ENCODE peak calls at places on chromosomes 1 and 21, in nine cellular contexts. F is body of pancreas; E is breast epithelium; V is fibroblast of lung; B is LNCaP clone FGC; Y is neural crest cell; A is AG09309; Z is astrocyte of the spinal cord; L is CD8-positive, alpha-beta T cell. I is an unnamed sample.

GRCh38 chr1:168476588-168477379 is 67.0 kb downstream of the XCL2 start:
- DNase-seq in F (no peak), E (peak; percentile 22), V (no peak), B (no peak), Y (no peak), A (no peak), Z (no peak), L (no peak), I (no peak)

GRCh38 chr1:160342520-160342919 is 530 bp downstream of the COPA start:
- DNase-seq in F (no peak), E (no peak), V (peak; percentile 19), B (peak; percentile 17), Y (no peak), A (no peak), Z (peak; percentile 18), L (no peak), I (no peak)

GRCh38 chr1:41891403-41891896 is 27.3 kb downstream of the HIVEP3 start:
- DNase-seq in F (peak; percentile 34), E (no peak), V (peak; percentile 70), B (no peak), Y (no peak), A (no peak), Z (no peak), L (peak; percentile 22), I (no peak)

GRCh38 chr1:109775408-109775807 is 11.7 kb upstream of the EPS8L3 start:
- DNase-seq in F (no peak), E (no peak), V (no peak), B (no peak), Y (no peak), A (no peak), Z (no peak), L (no peak), I (no peak)

GRCh38 chr1:23525558-23526174 is 5.4 kb downstream of the E2F2 start:
- DNase-seq in F (no peak), E (no peak), V (no peak), B (no peak), Y (no peak), A (no peak), Z (no peak), L (no peak), I (no peak)

GRCh38 chr1:93615201-93616150 is 66.2 kb downstream of the BCAR3 start:
- DNase-seq in F (no peak), E (peak; percentile 69), V (peak; percentile 48), B (no peak), Y (no peak), A (peak; percentile 86), Z (peak; percentile 77), L (no peak), I (no peak)

GRCh38 chr1:159996653-159997052 is 35.1 kb downstream of the PIGM start:
- DNase-seq in F (no peak), E (no peak), V (peak; percentile 14), B (no peak), Y (no peak), A (peak; percentile 74), Z (peak; percentile 91), L (no peak), I (peak; percentile 59)

GRCh38 chr1:187691439-187691838 is 862.7 kb downstream of the PLA2G4A start:
- DNase-seq in F (no peak), E (no peak), V (peak; percentile 86), B (no peak), Y (no peak), A (no peak), Z (peak; percentile 96), L (no peak), I (no peak)

GRCh38 chr1:5245348-5245747 is 590.9 kb downstream of the AJAP1 start:
- DNase-seq in F (no peak), E (no peak), V (no peak), B (no peak), Y (no peak), A (no peak), Z (no peak), L (no peak), I (no peak)

GRCh38 chr1:1966086-1966740 is 37.4 kb downstream of the CFAP74 start:
- DNase-seq in F (no peak), E (no peak), V (no peak), B (no peak), Y (no peak), A (no peak), Z (no peak), L (no peak), I (no peak)

GRCh38 chr1:117609471-117609911 is 3.6 kb downstream of the TENT5C start:
- DNase-seq in F (peak; percentile 56), E (no peak), V (no peak), B (no peak), Y (no peak), A (no peak), Z (no peak), L (no peak), I (no peak)

GRCh38 chr1:206953126-206953525 is 6.9 kb upstream of the PIGR start:
- DNase-seq in F (peak; percentile 30), E (peak; percentile 58), V (no peak), B (peak; percentile 11), Y (no peak), A (no peak), Z (no peak), L (no peak), I (no peak)

GRCh38 chr1:7299994-7300393 is 471.1 kb upstream of the VAMP3 start:
- DNase-seq in F (no peak), E (no peak), V (peak; percentile 87), B (no peak), Y (no peak), A (no peak), Z (peak; percentile 88), L (no peak), I (peak; percentile 57)

DNA sequence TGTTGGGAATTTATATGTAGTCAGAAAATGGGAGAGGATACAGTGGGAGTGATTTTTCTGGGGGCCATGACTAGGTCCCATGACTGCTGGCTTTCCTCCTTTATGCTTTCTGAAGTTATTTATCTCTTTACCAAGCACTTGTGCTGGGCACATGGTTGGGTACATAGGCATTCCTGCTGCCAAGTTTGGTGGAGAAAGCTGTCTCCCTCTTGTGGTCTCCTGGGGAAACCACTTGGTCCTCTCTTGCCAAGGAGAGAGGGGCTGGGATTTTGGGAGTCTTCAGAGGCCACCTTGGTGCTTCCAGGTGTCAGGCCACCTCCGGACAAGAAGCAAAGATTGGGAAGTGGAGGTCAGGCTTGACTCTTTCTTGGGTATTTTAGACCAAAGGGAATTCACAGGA is 120.2 kb upstream of the KCNE2 start:
- DNase-seq in F (peak; percentile 24), E (no peak), V (peak; percentile 36), B (no peak), Y (no peak), A (no peak), Z (peak; percentile 15), L (no peak), I (no peak)
- TF ChIP-seq CTCF in F (peak; percentile 34), E (no peak), V (peak; percentile 59), B (peak; percentile 58), Y (peak; percentile 50), A (peak; percentile 59), Z (peak; percentile 67), L (no peak), I (peak; percentile 54)

DNA sequence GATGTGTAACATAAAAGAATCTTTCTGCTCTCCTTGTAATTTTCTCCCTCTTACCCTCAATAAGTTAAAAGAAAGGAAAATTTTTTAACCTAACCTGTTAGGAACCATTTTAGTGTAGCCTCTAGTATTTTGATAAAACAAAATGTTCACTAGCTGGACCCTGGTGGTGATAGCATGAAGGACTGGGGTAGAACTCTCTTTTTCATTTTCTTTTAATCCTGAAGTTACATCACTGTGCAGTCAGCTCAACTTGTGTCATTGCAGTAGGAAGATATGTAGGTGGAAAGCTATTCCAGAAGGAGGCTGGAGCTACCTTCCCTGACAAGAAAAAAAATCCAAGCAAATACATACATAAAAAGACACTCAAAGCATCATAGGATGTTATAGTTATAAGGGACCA is 39.3 kb downstream of the NFIA start:
- DNase-seq in F (no peak), E (no peak), V (no peak), B (no peak), Y (no peak), A (no peak), Z (no peak), L (no peak), I (no peak)
- TF ChIP-seq CTCF in F (no peak), E (no peak), V (no peak), B (no peak), Y (no peak), A (no peak), Z (no peak), L (no peak), I (no peak)

GRCh38 chr1:112955678-112956502 is at the start of gene SLC16A1:
- DNase-seq in F (peak; percentile 79), E (peak; percentile 78), V (peak; percentile 93), B (peak; percentile 66), Y (peak; percentile 90), A (peak; percentile 74), Z (peak; percentile 95), L (peak; percentile 68), I (peak; percentile 90)
- TF ChIP-seq CTCF in F (peak; percentile 5), E (no peak), V (peak; percentile 10), B (peak; percentile 61), Y (peak; percentile 44), A (peak; percentile 49), Z (peak; percentile 32), L (no peak), I (peak; percentile 45)

GRCh38 chr1:12276225-12276624 is 46.4 kb downstream of the VPS13D start:
- DNase-seq in F (peak; percentile 33), E (no peak), V (peak; percentile 67), B (peak; percentile 23), Y (peak; percentile 3), A (no peak), Z (peak; percentile 48), L (no peak), I (peak; percentile 10)
- TF ChIP-seq CTCF in F (peak; percentile 49), E (no peak), V (peak; percentile 62), B (peak; percentile 51), Y (peak; percentile 60), A (peak; percentile 9), Z (peak; percentile 62), L (no peak), I (peak; percentile 51)

DNA sequence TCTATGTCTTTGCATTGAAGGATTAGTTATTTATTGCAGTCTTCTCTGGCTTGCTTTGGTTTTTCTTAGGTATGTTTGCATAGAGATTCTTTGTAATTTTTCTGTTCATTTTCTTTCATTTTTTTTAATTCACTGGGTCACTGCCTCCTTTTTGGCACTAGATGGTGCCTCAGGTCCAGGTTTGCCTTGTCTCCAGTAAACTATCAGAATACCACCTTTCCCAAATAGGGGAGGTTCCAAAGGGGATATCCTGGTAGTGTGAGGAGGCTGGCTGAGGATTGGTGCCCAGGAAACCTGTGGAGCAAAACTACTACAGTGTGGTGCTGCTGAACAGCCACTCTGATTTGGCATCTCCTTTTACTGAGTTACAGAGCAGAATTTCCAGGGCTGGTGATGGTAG is 257.1 kb downstream of the KCTD3 start:
- DNase-seq in F (no peak), E (no peak), V (peak; percentile 48), B (no peak), Y (no peak), A (no peak), Z (peak; percentile 26), L (no peak), I (no peak)
- TF ChIP-seq CTCF in F (peak; percentile 2), E (no peak), V (peak; percentile 73), B (peak; percentile 39), Y (peak; percentile 61), A (peak; percentile 48), Z (peak; percentile 55), L (no peak), I (peak; percentile 52)